ENCODE peak calls at places on chromosomes 6 and 20, in six cellular contexts. F is fibroblast of pulmonary artery, R is lower lobe of right lung, P is psoas muscle, A is fibroblast of lung, C is HCT116. Y is an unnamed sample.
A peak's percentile ranks its signal among the peaks of the same experiment; 100 is the strongest.

GRCh38 chr6:11793277-11793676 is 14.7 kb upstream of the ADTRP start:
- DNase-seq in F (no peak), R (no peak), P (no peak), A (no peak), C (no peak), Y (no peak)

GRCh38 chr6:168035661-168036616 is 38.5 kb downstream of the KIF25 start:
- DNase-seq in F (peak; percentile 81), R (peak; percentile 44), P (no peak), A (peak; percentile 76), C (no peak), Y (no peak)

GRCh38 chr6:137724018-137724403 is 143.0 kb upstream of the TNFAIP3 start:
- DNase-seq in F (no peak), R (no peak), P (no peak), A (no peak), C (no peak), Y (no peak)

GRCh38 chr6:33816911-33817310 is 13.1 kb upstream of the MLN start:
- DNase-seq in F (no peak), R (peak; percentile 21), P (no peak), A (no peak), C (no peak), Y (no peak)

GRCh38 chr20:51528263-51529026 is 14.1 kb downstream of the NFATC2 start:
- DNase-seq in F (no peak), R (no peak), P (no peak), A (no peak), C (no peak), Y (no peak)

GRCh38 chr6:141610741-141611140 is 522.0 kb upstream of the GJE1 start:
- DNase-seq in F (peak; percentile 39), R (peak; percentile 17), P (no peak), A (peak; percentile 15), C (peak; percentile 10), Y (no peak)

GRCh38 chr6:122752493-122752892 is 27.0 kb upstream of the FABP7 start:
- DNase-seq in F (no peak), R (no peak), P (no peak), A (no peak), C (no peak), Y (no peak)

GRCh38 chr6:11043961-11044711 is at the start of gene ELOVL2:
- DNase-seq in F (peak; percentile 53), R (no peak), P (peak; percentile 19), A (peak; percentile 54), C (no peak), Y (no peak)

GRCh38 chr20:23129256-23129655 is 43.1 kb upstream of the CD93 start:
- DNase-seq in F (peak; percentile 31), R (no peak), P (no peak), A (peak; percentile 31), C (no peak), Y (no peak)

GRCh38 chr6:4017058-4017457 is 61.9 kb downstream of the FAM217A start:
- DNase-seq in F (no peak), R (no peak), P (no peak), A (no peak), C (no peak), Y (no peak)
- H3K4me3 ChIP-seq in F (peak overlapping the region; percentile 80), R (peak overlapping the region; percentile 84), P (peak overlapping the region; percentile 68), A (peak overlapping the region; percentile 81), C (peak overlapping the region; percentile 81), Y (peak overlapping the region; percentile 93)

GRCh38 chr6:2989332-2990178 is 10.1 kb upstream of the NQO2 start:
- DNase-seq in F (peak; percentile 100), R (peak; percentile 86), P (peak; percentile 66), A (peak; percentile 97), C (peak; percentile 96), Y (peak; percentile 77)
- TF ChIP-seq CTCF in F (no peak), R (peak; percentile 53), P (no peak), A (no peak), C (no peak), Y (no peak)

DNA sequence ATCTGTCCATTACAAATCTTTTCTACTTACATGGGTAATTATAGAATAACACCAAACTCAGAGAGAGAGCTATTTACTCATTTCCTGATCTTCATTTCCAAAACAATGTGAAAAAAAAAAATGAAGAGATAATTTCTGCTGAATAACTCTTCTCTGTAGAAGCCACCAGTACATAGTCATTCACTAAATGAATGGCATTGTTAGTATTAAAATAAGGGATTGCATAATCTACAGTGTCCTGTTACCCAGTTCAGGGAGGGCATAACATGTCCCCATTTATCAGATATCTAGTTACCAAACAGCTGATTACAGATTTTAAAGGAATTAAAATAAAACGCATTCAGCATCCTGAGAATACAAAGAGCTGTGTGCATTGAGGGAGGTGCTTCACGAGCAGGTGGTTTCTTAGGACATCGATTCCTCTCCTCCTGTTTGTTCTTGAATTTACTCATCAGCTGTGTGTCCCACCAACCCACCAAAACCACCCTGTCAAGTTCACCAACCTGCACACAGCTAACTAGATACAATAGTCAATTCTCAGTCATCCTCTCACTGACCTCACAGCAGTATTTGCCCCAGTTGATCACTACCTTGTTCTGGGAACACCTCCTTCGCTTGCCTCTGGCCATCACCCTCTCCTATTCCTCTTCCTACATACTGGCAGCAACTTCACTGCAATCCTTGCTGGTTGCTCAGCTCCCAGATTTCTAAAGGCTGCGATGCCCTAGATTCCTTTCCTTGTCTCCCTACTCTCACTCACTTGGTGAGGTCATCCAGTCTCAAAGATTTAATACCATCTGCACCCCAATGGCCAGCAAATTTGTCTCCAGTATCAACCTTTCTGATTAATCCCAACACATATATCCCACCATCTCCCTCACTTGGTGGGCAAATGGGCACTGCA is 18.7 kb downstream of the CNKSR3 start:
- DNase-seq in F (no peak), R (no peak), P (no peak), A (peak; percentile 47), C (no peak), Y (no peak)
- H3K4me3 ChIP-seq in F (no peak overlapping the region), R (no peak overlapping the region), P (no peak overlapping the region), A (no peak overlapping the region), C (no peak overlapping the region), Y (no peak overlapping the region)

DNA sequence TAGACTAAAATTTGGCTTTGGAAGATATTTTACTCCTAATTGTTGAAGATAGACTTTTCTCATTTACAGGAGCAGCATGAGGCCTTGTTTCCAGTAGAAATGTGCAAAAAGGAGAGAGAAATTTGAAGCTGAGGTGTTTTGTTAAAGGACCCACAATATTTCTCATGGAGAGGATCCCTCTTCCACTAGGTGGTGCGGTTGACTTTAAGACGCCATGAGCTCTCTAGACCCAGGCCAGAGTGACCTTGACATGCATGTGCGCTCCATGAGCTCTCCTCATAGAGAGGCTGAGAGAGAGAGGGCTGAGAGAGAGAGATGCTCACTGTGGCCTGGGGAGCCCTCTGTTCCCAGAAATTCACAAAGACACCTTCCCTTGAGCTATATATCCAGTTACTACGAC is 861.2 kb upstream of the EYS start:
- DNase-seq in F (peak; percentile 1), R (no peak), P (no peak), A (no peak), C (no peak), Y (no peak)
- TF ChIP-seq CTCF in F (no peak), R (no peak), P (no peak), A (no peak), C (no peak), Y (no peak)

DNA sequence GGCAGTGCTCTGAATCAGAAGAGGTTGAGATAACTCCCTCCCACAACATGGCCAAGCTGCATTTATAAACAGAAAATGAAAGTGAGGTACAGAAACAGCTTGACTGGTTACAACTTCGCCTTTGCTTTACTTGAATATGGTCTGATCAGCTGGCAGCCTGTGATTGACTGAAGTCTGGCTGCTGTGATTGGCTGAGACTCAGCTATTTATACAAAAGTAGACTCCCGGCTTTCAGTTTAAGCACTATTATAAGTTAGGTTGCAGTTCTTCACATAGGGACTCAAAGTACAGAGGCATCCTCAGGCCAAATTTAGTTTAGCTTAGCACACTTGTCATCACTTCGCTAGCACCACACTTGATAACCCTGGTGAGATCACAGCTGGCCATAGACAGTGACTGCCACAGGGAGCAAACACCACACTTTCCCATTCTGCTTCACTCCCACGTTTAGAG is 362.6 kb downstream of the EPM2A start:
- DNase-seq in F (peak; percentile 86), R (no peak), P (no peak), A (peak; percentile 27), C (no peak), Y (no peak)
- H3K4me3 ChIP-seq in F (peak overlapping the region; percentile 42), R (peak overlapping the region; percentile 9), P (peak overlapping the region; percentile 43), A (peak overlapping the region; percentile 19), C (no peak overlapping the region), Y (peak overlapping the region; percentile 26)

GRCh38 chr6:32692019-32692418 is 25.6 kb upstream of the HLA-DQB1 start:
- DNase-seq in F (peak; percentile 4), R (peak; percentile 50), P (no peak), A (no peak), C (peak; percentile 42), Y (no peak)
- TF ChIP-seq CTCF in F (peak; percentile 16), R (peak; percentile 52), P (no peak), A (no peak), C (peak; percentile 65), Y (no peak)